ENCODE peak calls at places on chromosomes 13 and 19, in nine cellular contexts. One of them, this sample, is unnamed.

GRCh38 chr13:39484506-39485313 is 118.3 kb downstream of the LHFPL6 start:
- DNase-seq in T-helper 1 cell: no peak
- DNase-seq in BE2C: no peak
- DNase-seq in fibroblast of pulmonary artery: peak; percentile 70
- DNase-seq in mesenchymal stem cell: peak; percentile 56
- DNase-seq in astrocyte of the spinal cord: peak; percentile 82
- DNase-seq in activated CD4-positive, alpha-beta T cell treated with anti-CD3 and anti-CD28 coated beads, Interleukin-2, amount 50 U/mL, for 4 hours: no peak
- DNase-seq in AG08396: no peak
- DNase-seq in neural crest cell: no peak
- DNase-seq in this sample: no peak

GRCh38 chr13:37326319-37326718 is 220.9 kb upstream of the CSNK1A1L start:
- DNase-seq in T-helper 1 cell: no peak
- DNase-seq in BE2C: no peak
- DNase-seq in fibroblast of pulmonary artery: peak; percentile 27
- DNase-seq in mesenchymal stem cell: peak; percentile 78
- DNase-seq in astrocyte of the spinal cord: no peak
- DNase-seq in activated CD4-positive, alpha-beta T cell treated with anti-CD3 and anti-CD28 coated beads, Interleukin-2, amount 50 U/mL, for 4 hours: no peak
- DNase-seq in AG08396: no peak
- DNase-seq in neural crest cell: no peak
- DNase-seq in this sample: peak; percentile 12

GRCh38 chr19:4352701-4353121 is 9.3 kb downstream of the MPND start:
- DNase-seq in T-helper 1 cell: peak; percentile 46
- DNase-seq in BE2C: peak; percentile 68
- DNase-seq in fibroblast of pulmonary artery: peak; percentile 82
- DNase-seq in mesenchymal stem cell: peak; percentile 73
- DNase-seq in astrocyte of the spinal cord: peak; percentile 60
- DNase-seq in activated CD4-positive, alpha-beta T cell treated with anti-CD3 and anti-CD28 coated beads, Interleukin-2, amount 50 U/mL, for 4 hours: peak; percentile 62
- DNase-seq in AG08396: peak; percentile 80
- DNase-seq in neural crest cell: peak; percentile 72
- DNase-seq in this sample: peak; percentile 72

GRCh38 chr19:41194157-41194552 is 1.1 kb downstream of the CYP2S1 start:
- DNase-seq in T-helper 1 cell: no peak
- DNase-seq in BE2C: no peak
- DNase-seq in fibroblast of pulmonary artery: no peak
- DNase-seq in mesenchymal stem cell: no peak
- DNase-seq in astrocyte of the spinal cord: no peak
- DNase-seq in activated CD4-positive, alpha-beta T cell treated with anti-CD3 and anti-CD28 coated beads, Interleukin-2, amount 50 U/mL, for 4 hours: no peak
- DNase-seq in AG08396: no peak
- DNase-seq in neural crest cell: no peak
- DNase-seq in this sample: no peak

GRCh38 chr13:106143392-106143791 is 392.1 kb downstream of the EFNB2 start:
- DNase-seq in T-helper 1 cell: no peak
- DNase-seq in BE2C: no peak
- DNase-seq in fibroblast of pulmonary artery: no peak
- DNase-seq in mesenchymal stem cell: no peak
- DNase-seq in astrocyte of the spinal cord: peak; percentile 39
- DNase-seq in activated CD4-positive, alpha-beta T cell treated with anti-CD3 and anti-CD28 coated beads, Interleukin-2, amount 50 U/mL, for 4 hours: no peak
- DNase-seq in AG08396: peak; percentile 28
- DNase-seq in neural crest cell: no peak
- DNase-seq in this sample: no peak

GRCh38 chr13:55516610-55517009 is 1624.1 kb upstream of the PRR20A start:
- DNase-seq in T-helper 1 cell: no peak
- DNase-seq in BE2C: peak; percentile 8
- DNase-seq in fibroblast of pulmonary artery: no peak
- DNase-seq in mesenchymal stem cell: peak; percentile 44
- DNase-seq in astrocyte of the spinal cord: no peak
- DNase-seq in activated CD4-positive, alpha-beta T cell treated with anti-CD3 and anti-CD28 coated beads, Interleukin-2, amount 50 U/mL, for 4 hours: no peak
- DNase-seq in AG08396: no peak
- DNase-seq in neural crest cell: no peak
- DNase-seq in this sample: no peak

GRCh38 chr13:24045456-24045996 is 115.0 kb upstream of the SPATA13 start:
- DNase-seq in T-helper 1 cell: no peak
- DNase-seq in BE2C: no peak
- DNase-seq in fibroblast of pulmonary artery: no peak
- DNase-seq in mesenchymal stem cell: no peak
- DNase-seq in astrocyte of the spinal cord: no peak
- DNase-seq in activated CD4-positive, alpha-beta T cell treated with anti-CD3 and anti-CD28 coated beads, Interleukin-2, amount 50 U/mL, for 4 hours: no peak
- DNase-seq in AG08396: no peak
- DNase-seq in neural crest cell: no peak
- DNase-seq in this sample: no peak

GRCh38 chr13:112244495-112245177 is 131.5 kb upstream of the SPACA7 start:
- DNase-seq in T-helper 1 cell: no peak
- DNase-seq in BE2C: no peak
- DNase-seq in fibroblast of pulmonary artery: no peak
- DNase-seq in mesenchymal stem cell: no peak
- DNase-seq in astrocyte of the spinal cord: no peak
- DNase-seq in activated CD4-positive, alpha-beta T cell treated with anti-CD3 and anti-CD28 coated beads, Interleukin-2, amount 50 U/mL, for 4 hours: no peak
- DNase-seq in AG08396: no peak
- DNase-seq in neural crest cell: no peak
- DNase-seq in this sample: no peak

GRCh38 chr13:78372581-78372980 is 230.8 kb downstream of the POU4F1 start:
- DNase-seq in T-helper 1 cell: no peak
- DNase-seq in BE2C: no peak
- DNase-seq in fibroblast of pulmonary artery: peak; percentile 50
- DNase-seq in mesenchymal stem cell: peak; percentile 4
- DNase-seq in astrocyte of the spinal cord: peak; percentile 1
- DNase-seq in activated CD4-positive, alpha-beta T cell treated with anti-CD3 and anti-CD28 coated beads, Interleukin-2, amount 50 U/mL, for 4 hours: no peak
- DNase-seq in AG08396: no peak
- DNase-seq in neural crest cell: no peak
- DNase-seq in this sample: no peak

GRCh38 chr19:55165952-55166529 is 372 bp downstream of the DNAAF3 start:
- DNase-seq in T-helper 1 cell: peak; percentile 35
- DNase-seq in BE2C: peak; percentile 84
- DNase-seq in fibroblast of pulmonary artery: peak; percentile 84
- DNase-seq in mesenchymal stem cell: peak; percentile 87
- DNase-seq in astrocyte of the spinal cord: peak; percentile 82
- DNase-seq in activated CD4-positive, alpha-beta T cell treated with anti-CD3 and anti-CD28 coated beads, Interleukin-2, amount 50 U/mL, for 4 hours: no peak
- DNase-seq in AG08396: peak; percentile 79
- DNase-seq in neural crest cell: peak; percentile 77
- DNase-seq in this sample: peak; percentile 87

GRCh38 chr19:7909471-7910067 is 5.1 kb upstream of the TGFBR3L start:
- DNase-seq in T-helper 1 cell: no peak
- DNase-seq in BE2C: no peak
- DNase-seq in fibroblast of pulmonary artery: no peak
- DNase-seq in mesenchymal stem cell: no peak
- DNase-seq in astrocyte of the spinal cord: no peak
- DNase-seq in activated CD4-positive, alpha-beta T cell treated with anti-CD3 and anti-CD28 coated beads, Interleukin-2, amount 50 U/mL, for 4 hours: no peak
- DNase-seq in AG08396: no peak
- DNase-seq in neural crest cell: no peak
- DNase-seq in this sample: no peak

GRCh38 chr13:30725331-30726085 is 9.8 kb upstream of the ALOX5AP start:
- DNase-seq in T-helper 1 cell: no peak
- DNase-seq in BE2C: no peak
- DNase-seq in fibroblast of pulmonary artery: no peak
- DNase-seq in mesenchymal stem cell: no peak
- DNase-seq in astrocyte of the spinal cord: peak; percentile 41
- DNase-seq in activated CD4-positive, alpha-beta T cell treated with anti-CD3 and anti-CD28 coated beads, Interleukin-2, amount 50 U/mL, for 4 hours: no peak
- DNase-seq in AG08396: no peak
- DNase-seq in neural crest cell: no peak
- DNase-seq in this sample: no peak

GRCh38 chr13:112159575-112160547 is 92.9 kb downstream of the SOX1 start:
- DNase-seq in T-helper 1 cell: no peak
- DNase-seq in BE2C: no peak
- DNase-seq in fibroblast of pulmonary artery: no peak
- DNase-seq in mesenchymal stem cell: no peak
- DNase-seq in astrocyte of the spinal cord: no peak
- DNase-seq in activated CD4-positive, alpha-beta T cell treated with anti-CD3 and anti-CD28 coated beads, Interleukin-2, amount 50 U/mL, for 4 hours: no peak
- DNase-seq in AG08396: no peak
- DNase-seq in neural crest cell: peak; percentile 34
- DNase-seq in this sample: no peak

This sample was measured in myocyte.